ENCODE peak calls at places on chromosomes 2 and 18, in five cellular contexts. I, Q, S, W and J are unnamed samples.

GRCh38 chr2:224145751-224146355 is 106.8 kb upstream of the SERPINE2 start:
- DNase-seq in I (no peak), Q (no peak), S (no peak), W (no peak), J (no peak)

GRCh38 chr2:80395251-80395650 is 90.7 kb upstream of the LRRTM1 start:
- DNase-seq in I (no peak), Q (no peak), S (no peak), W (no peak), J (no peak)

GRCh38 chr2:120930861-120931260 is 195.2 kb downstream of the GLI2 start:
- DNase-seq in I (no peak), Q (no peak), S (no peak), W (no peak), J (no peak)

GRCh38 chr2:143356341-143356740 is 227.1 kb downstream of the ARHGAP15 start:
- DNase-seq in I (no peak), Q (no peak), S (no peak), W (no peak), J (no peak)

GRCh38 chr2:8281950-8282857 is 399.7 kb upstream of the ID2 start:
- DNase-seq in I (no peak), Q (no peak), S (no peak), W (no peak), J (no peak)

GRCh38 chr18:67385455-67385854 is 131.1 kb downstream of the DSEL start:
- DNase-seq in I (no peak), Q (no peak), S (no peak), W (peak), J (no peak)

GRCh38 chr2:120390381-120391055 is 44.6 kb downstream of the INHBB start:
- DNase-seq in I (no peak), Q (no peak), S (no peak), W (no peak), J (no peak)

GRCh38 chr2:27236626-27237025 is 19.5 kb downstream of the CAD start:
- DNase-seq in I (no peak), Q (no peak), S (no peak), W (no peak), J (no peak)

GRCh38 chr2:190718652-190719526 is 70.0 kb downstream of the NAB1 start:
- DNase-seq in I (no peak), Q (no peak), S (no peak), W (no peak), J (no peak)

GRCh38 chr2:143468341-143468888 is 339.2 kb downstream of the ARHGAP15 start:
- DNase-seq in I (no peak), Q (no peak), S (no peak), W (no peak), J (no peak)

GRCh38 chr18:6593142-6593889 is 136.2 kb upstream of the ARHGAP28 start:
- DNase-seq in I (no peak), Q (no peak), S (no peak), W (no peak), J (no peak)

GRCh38 chr2:176088937-176089842 is 3.3 kb upstream of the HOXD13 start:
- DNase-seq in I (no peak), Q (no peak), S (no peak), W (no peak), J (no peak)